ENCODE peak calls at places on chromosomes 6 and 20, in nine cellular contexts. D is NCI-H1105; H is astrocyte of the spinal cord; L is activated CD4-positive, CD25-positive, alpha-beta regulatory T cell; A is T-helper 2 cell; Q is GM12892; P is WTC11; R is CD8-positive, alpha-beta memory T cell; B is transverse colon. N is an unnamed sample.

GRCh38 chr6:23106951-23107350 is 537.6 kb downstream of the HDGFL1 start:
- DNase-seq in D (no peak), H (peak), L (no peak), A (no peak), Q (no peak), P (no peak), R (no peak), B (no peak), N (peak)

GRCh38 chr6:112086744-112087135 is 542 bp downstream of the TUBE1 start:
- DNase-seq in D (peak), H (peak), L (no peak), A (no peak), Q (no peak), P (no peak), R (no peak), B (no peak), N (peak)

GRCh38 chr6:101226677-101227135 is 166.8 kb upstream of the GRIK2 start:
- DNase-seq in D (no peak), H (peak), L (no peak), A (no peak), Q (no peak), P (peak), R (no peak), B (no peak), N (peak)

GRCh38 chr6:98641929-98642328 is 192.4 kb upstream of the POU3F2 start:
- DNase-seq in D (no peak), H (peak), L (no peak), A (no peak), Q (no peak), P (no peak), R (no peak), B (no peak), N (no peak)

GRCh38 chr6:45592991-45593390 is 215.3 kb upstream of the SUPT3H start:
- DNase-seq in D (no peak), H (peak), L (no peak), A (no peak), Q (no peak), P (no peak), R (no peak), B (no peak), N (no peak)

GRCh38 chr20:25341716-25342680 is 48.6 kb downstream of the ABHD12 start:
- DNase-seq in D (peak), H (peak), L (no peak), A (no peak), Q (no peak), P (no peak), R (no peak), B (no peak), N (peak)

GRCh38 chr20:50876063-50876685 is 55.1 kb downstream of the ADNP start:
- DNase-seq in D (no peak), H (no peak), L (no peak), A (no peak), Q (no peak), P (no peak), R (no peak), B (no peak), N (no peak)

GRCh38 chr20:11229772-11230171 is 556.0 kb upstream of the JAG1 start:
- DNase-seq in D (no peak), H (peak), L (no peak), A (no peak), Q (no peak), P (no peak), R (no peak), B (peak), N (peak)

GRCh38 chr6:34202329-34203201 is 34.1 kb upstream of the HMGA1 start:
- DNase-seq in D (no peak), H (no peak), L (no peak), A (no peak), Q (no peak), P (peak), R (no peak), B (no peak), N (no peak)

GRCh38 chr20:61436268-61436667 is 184.2 kb downstream of the CDH4 start:
- DNase-seq in D (no peak), H (peak), L (no peak), A (no peak), Q (no peak), P (no peak), R (no peak), B (no peak), N (peak)

GRCh38 chr6:107740496-107741190 is 83.5 kb downstream of the SCML4 start:
- DNase-seq in D (no peak), H (no peak), L (no peak), A (no peak), Q (no peak), P (no peak), R (no peak), B (peak), N (no peak)

GRCh38 chr6:151121900-151122299 is 117.9 kb upstream of the AKAP12 start:
- DNase-seq in D (no peak), H (no peak), L (no peak), A (no peak), Q (no peak), P (no peak), R (no peak), B (no peak), N (no peak)

GRCh38 chr6:78781001-78781400 is 86.3 kb upstream of the IRAK1BP1 start:
- DNase-seq in D (no peak), H (no peak), L (no peak), A (no peak), Q (no peak), P (no peak), R (no peak), B (no peak), N (peak)

GRCh38 chr6:33689879-33690278 is 21.6 kb downstream of the UQCC2 start:
- DNase-seq in D (no peak), H (no peak), L (no peak), A (no peak), Q (no peak), P (no peak), R (no peak), B (no peak), N (no peak)

GRCh38 chr20:63701329-63702035 is 5.0 kb downstream of the TNFRSF6B start:
- DNase-seq in D (no peak), H (no peak), L (no peak), A (no peak), Q (peak), P (no peak), R (no peak), B (no peak), N (no peak)

GRCh38 chr20:37758332-37758731 is 64.5 kb downstream of the CTNNBL1 start:
- DNase-seq in D (no peak), H (no peak), L (no peak), A (no peak), Q (no peak), P (peak), R (no peak), B (no peak), N (no peak)

N was measured in foreskin keratinocyte.